ENCODE peak calls at places on chromosomes 11 and 22, in nine cellular contexts. C is AG09319; J is AG08396; O is H54; I is naive thymus-derived CD4-positive, alpha-beta T cell; F is stimulated activated CD8-positive, alpha-beta memory T cell treated with anti-CD3 and anti-CD28 coated beads, Interleukin-4, amount 100 ng/mL, for 4 hours; N is activated T-helper 2 cell treated with anti-CD3 and anti-CD28 coated beads, Interferon-gamma antibody, Interleukin-2, Interleukin-4, amounts not matched to agents 10 μg/mL and 5 μg/mL and 100 μg/mL, durations not matched to agents 14 hours and 24 hours and 36 hours; X is aorta; H is activated CD8-positive, alpha-beta memory T cell treated with anti-CD3 and anti-CD28 coated beads for 48 hours. E is an unnamed sample.

GRCh38 chr22:38313384-38313955 is 3.8 kb downstream of the CSNK1E start:
- DNase-seq in I (peak), C (peak), F (no peak), J (peak), N (no peak), O (no peak), H (no peak), X (peak), E (peak)

GRCh38 chr11:118142809-118143208 is 9.8 kb downstream of the SCN4B start:
- DNase-seq in I (no peak), N (no peak), O (no peak), F (no peak), C (no peak), J (no peak), X (no peak), H (no peak), E (no peak)

GRCh38 chr11:94583213-94583884 is 16.2 kb downstream of the PIWIL4 start:
- DNase-seq in F (no peak), N (no peak), C (no peak), O (no peak), J (no peak), H (no peak), X (no peak), I (no peak), E (no peak)

GRCh38 chr11:101441747-101442146 is 142.1 kb downstream of the TRPC6 start:
- DNase-seq in J (peak), F (no peak), I (no peak), C (no peak), N (no peak), H (no peak), O (no peak), X (peak), E (no peak)

GRCh38 chr11:945986-946385 is 20.3 kb downstream of the AP2A2 start:
- DNase-seq in F (no peak), X (no peak), I (no peak), N (no peak), H (no peak), J (no peak), C (no peak), O (no peak), E (no peak)

GRCh38 chr11:593347-593746 is 17.1 kb downstream of the PHRF1 start:
- DNase-seq in F (no peak), X (no peak), N (no peak), I (no peak), C (no peak), O (no peak), J (no peak), H (no peak), E (no peak)

GRCh38 chr11:5250777-5251176 is 1.1 kb upstream of the HBG1 start:
- DNase-seq in F (no peak), X (no peak), O (no peak), H (no peak), N (no peak), I (no peak), J (no peak), C (no peak), E (no peak)

GRCh38 chr11:46827995-46828394 is 18.1 kb downstream of the CKAP5 start:
- DNase-seq in O (no peak), N (no peak), F (no peak), H (no peak), X (no peak), C (no peak), I (no peak), J (no peak), E (no peak)

GRCh38 chr11:5046226-5046625 is at the start of gene OR52J3:
- DNase-seq in I (no peak), F (no peak), J (no peak), C (no peak), O (no peak), H (no peak), N (no peak), X (no peak), E (no peak)

GRCh38 chr11:130431806-130432205 is 3.4 kb upstream of the ADAMTS8 start:
- DNase-seq in C (no peak), X (no peak), O (no peak), I (no peak), F (no peak), J (peak), H (no peak), N (no peak), E (no peak)

GRCh38 chr11:122697636-122698167 is 42.2 kb downstream of the UBASH3B start:
- DNase-seq in C (no peak), H (no peak), O (no peak), X (no peak), N (peak), J (no peak), F (no peak), I (peak), E (no peak)

GRCh38 chr11:61695917-61696316 is 15.7 kb downstream of the DAGLA start:
- DNase-seq in I (peak), N (peak), F (peak), C (no peak), J (peak), X (peak), H (peak), O (peak), E (peak)

GRCh38 chr11:129312741-129313587 is 62.7 kb upstream of the BARX2 start:
- DNase-seq in J (no peak), I (no peak), N (no peak), H (no peak), F (no peak), X (no peak), O (no peak), C (peak), E (no peak)

GRCh38 chr11:88016392-88017020 is 158.7 kb downstream of the RAB38 start:
- DNase-seq in X (no peak), H (no peak), I (peak), C (peak), N (peak), F (no peak), O (no peak), J (peak), E (peak)

GRCh38 chr11:40274017-40274416 is 1185.4 kb downstream of the LRRC4C start:
- DNase-seq in I (no peak), N (no peak), F (no peak), O (no peak), X (no peak), H (no peak), J (peak), C (no peak), E (no peak)

GRCh38 chr11:17547051-17547577 is at the start of gene OTOG:
- DNase-seq in H (no peak), F (no peak), I (no peak), X (peak), O (no peak), N (no peak), J (no peak), C (no peak), E (no peak)

GRCh38 chr22:44689915-44690524 is 12.0 kb upstream of the PRR5 start:
- DNase-seq in I (no peak), H (no peak), F (no peak), J (no peak), O (no peak), C (no peak), X (no peak), N (no peak), E (no peak)

GRCh38 chr11:44621140-44621681 is 55.7 kb downstream of the CD82 start:
- DNase-seq in H (peak), C (peak), O (peak), X (peak), J (peak), N (peak), I (peak), F (no peak), E (no peak)

GRCh38 chr22:34587357-34588356 is 478.3 kb upstream of the ISX start:
- DNase-seq in O (no peak), H (no peak), X (no peak), F (no peak), N (no peak), J (no peak), C (no peak), I (no peak), E (no peak)

GRCh38 chr11:61068581-61068980 is 33.7 kb upstream of the CD5 start:
- DNase-seq in N (no peak), X (no peak), J (no peak), C (no peak), O (no peak), I (no peak), H (no peak), F (no peak), E (no peak)

GRCh38 chr11:94576306-94576705 is 9.1 kb downstream of the PIWIL4 start:
- DNase-seq in I (no peak), F (no peak), X (no peak), N (no peak), J (no peak), O (no peak), C (no peak), H (no peak), E (no peak)

GRCh38 chr22:49525776-49526535 is 301.7 kb downstream of the BRD1 start:
- DNase-seq in N (no peak), I (no peak), H (no peak), J (no peak), C (no peak), O (no peak), X (no peak), F (no peak), E (no peak)

GRCh38 chr11:85665756-85666155 is 827 bp upstream of the CREBZF start:
- DNase-seq in X (no peak), N (no peak), F (no peak), J (no peak), I (no peak), H (no peak), O (no peak), C (no peak), E (no peak)

GRCh38 chr11:105673089-105673488 is 63.2 kb downstream of the GRIA4 start:
- DNase-seq in F (no peak), N (no peak), H (no peak), O (no peak), J (peak), C (peak), X (no peak), I (no peak), E (no peak)

GRCh38 chr22:49540084-49540483 is 287.6 kb downstream of the BRD1 start:
- DNase-seq in I (no peak), X (peak), J (no peak), H (no peak), N (no peak), O (no peak), C (no peak), F (no peak), E (no peak)

GRCh38 chr11:33828604-33829429 is 54.5 kb upstream of the FBXO3 start:
- DNase-seq in X (no peak), I (no peak), C (no peak), N (no peak), H (no peak), J (peak), O (no peak), F (no peak), E (no peak)

GRCh38 chr11:69353696-69354544 is 60.0 kb downstream of the MYEOV start:
- DNase-seq in N (no peak), I (no peak), H (no peak), O (no peak), X (no peak), C (no peak), J (no peak), F (no peak), E (no peak)

GRCh38 chr11:33868646-33869461 is 23.0 kb downstream of the LMO2 start:
- DNase-seq in N (no peak), F (no peak), J (no peak), H (no peak), O (no peak), C (no peak), I (no peak), X (no peak), E (no peak)